ENCODE peak calls at places on chromosomes 2 and 18, in four cellular contexts. A is endothelial cell of umbilical vein, B is GM12878, G is H1. S is an unnamed sample.

GRCh38 chr18:62102221-62102620 is 84.6 kb downstream of the PIGN start:
- DNase-seq in B (no peak), G (no peak), A (no peak), S (no peak)

GRCh38 chr2:2014251-2014761 is 270.0 kb upstream of the PXDN start:
- DNase-seq in A (no peak), B (no peak), G (no peak), S (no peak)

GRCh38 chr2:221850076-221850475 is 278.0 kb upstream of the EPHA4 start:
- DNase-seq in B (no peak), G (no peak), A (no peak), S (no peak)

GRCh38 chr2:112048887-112049286 is 6.2 kb upstream of the TMEM87B start:
- DNase-seq in A (peak; percentile 84), B (no peak), G (no peak), S (peak; percentile 58)

GRCh38 chr18:76491801-76492668 is 3.0 kb downstream of the ZNF516 start:
- DNase-seq in B (no peak), G (peak; percentile 81), A (peak; percentile 41), S (no peak)

GRCh38 chr2:232860593-232861241 is 9.3 kb upstream of the SNORC start:
- DNase-seq in A (no peak), G (no peak), B (no peak), S (no peak)

GRCh38 chr2:143841935-143842334 is 678.0 kb downstream of the ZEB2 start:
- DNase-seq in G (no peak), B (no peak), A (peak; percentile 25), S (no peak)

GRCh38 chr2:205482399-205483065 is 199.8 kb upstream of the NRP2 start:
- DNase-seq in G (peak; percentile 74), B (no peak), A (no peak), S (no peak)

GRCh38 chr2:25453199-25453903 is 111.6 kb upstream of the DNMT3A start:
- DNase-seq in A (no peak), B (peak; percentile 69), G (no peak), S (no peak)

GRCh38 chr2:206798009-206798408 is 32.6 kb downstream of the FASTKD2 start:
- DNase-seq in G (no peak), A (peak; percentile 87), B (no peak), S (no peak)

GRCh38 chr18:34921811-34922385 is 119.3 kb upstream of the MAPRE2 start:
- DNase-seq in G (no peak), A (no peak), B (no peak), S (no peak)

GRCh38 chr2:234490239-234491074 is 6.4 kb downstream of the ARL4C start:
- DNase-seq in B (peak; percentile 30), G (no peak), A (no peak), S (no peak)

GRCh38 chr2:5915926-5916325 is 223.7 kb downstream of the SOX11 start:
- DNase-seq in B (no peak), G (peak; percentile 85), A (no peak), S (no peak)

GRCh38 chr2:86225581-86225980 is 26.3 kb downstream of the MRPL35 start:
- DNase-seq in B (peak; percentile 57), A (peak; percentile 76), G (no peak), S (no peak)

GRCh38 chr2:169136885-169137534 is 67.6 kb downstream of the DHRS9 start:
- DNase-seq in G (no peak), A (peak; percentile 41), B (no peak), S (no peak)

GRCh38 chr18:13386891-13387801 is 168.6 kb downstream of the LDLRAD4 start:
- DNase-seq in A (no peak), G (no peak), B (no peak), S (no peak)

GRCh38 chr2:72271766-72272615 is 124.3 kb upstream of the CYP26B1 start:
- DNase-seq in A (peak; percentile 90), G (no peak), B (no peak), S (no peak)

GRCh38 chr2:177243476-177243875 is 21.1 kb downstream of the NFE2L2 start:
- DNase-seq in A (no peak), G (no peak), B (no peak), S (no peak)

GRCh38 chr2:238848566-238848940 is 668 bp downstream of the TWIST2 start:
- DNase-seq in A (no peak), G (no peak), B (no peak), S (no peak)

GRCh38 chr2:238845583-238846480 is 2.1 kb upstream of the TWIST2 start:
- DNase-seq in G (peak; percentile 50), A (no peak), B (no peak), S (no peak)

GRCh38 chr2:238847841-238848565 is at the start of gene TWIST2:
- DNase-seq in B (no peak), A (peak; percentile 50), G (peak; percentile 74), S (no peak)

GRCh38 chr2:238847432-238847801 is 468 bp upstream of the TWIST2 start:
- DNase-seq in B (no peak), G (peak; percentile 77), A (peak; percentile 23), S (no peak)

GRCh38 chr2:238846503-238847431 is 1.1 kb upstream of the TWIST2 start:
- DNase-seq in B (no peak), A (peak; percentile 26), G (peak; percentile 76), S (no peak)
- TF ChIP-seq EZH2 in B (no peak), A (peak; percentile 68), G (peak; percentile 89), S (no peak)

GRCh38 chr18:683531-683930 is 26.1 kb downstream of the TYMS start:
- DNase-seq in B (no peak), A (no peak), G (no peak), S (no peak)

GRCh38 chr18:685438-685837 is 27.0 kb downstream of the ENOSF1 start:
- DNase-seq in A (no peak), G (no peak), B (no peak), S (no peak)

GRCh38 chr18:686339-687111 is 25.9 kb downstream of the ENOSF1 start:
- DNase-seq in A (no peak), G (peak; percentile 66), B (no peak), S (no peak)

GRCh38 chr18:692841-693240 is 19.6 kb downstream of the ENOSF1 start:
- DNase-seq in G (no peak), B (no peak), A (no peak), S (no peak)

GRCh38 chr18:688322-688721 is 24.1 kb downstream of the ENOSF1 start:
- DNase-seq in G (no peak), B (no peak), A (no peak), S (no peak)
- TF ChIP-seq POLR2AphosphoS5 in G (no peak), B (no peak), A (no peak), S (no peak)

GRCh38 chr2:238042849-238043584 is 17.8 kb upstream of the SCLY start:
- DNase-seq in A (peak; percentile 20), B (no peak), G (no peak), S (no peak)

GRCh38 chr2:238040918-238041317 is 19.9 kb upstream of the SCLY start:
- DNase-seq in B (no peak), A (no peak), G (no peak), S (no peak)

GRCh38 chr2:238039151-238039550 is 21.6 kb upstream of the SCLY start:
- DNase-seq in G (no peak), A (no peak), B (no peak), S (no peak)

GRCh38 chr2:238038203-238038602 is 22.6 kb upstream of the SCLY start:
- DNase-seq in A (no peak), B (no peak), G (no peak), S (no peak)

DNA sequence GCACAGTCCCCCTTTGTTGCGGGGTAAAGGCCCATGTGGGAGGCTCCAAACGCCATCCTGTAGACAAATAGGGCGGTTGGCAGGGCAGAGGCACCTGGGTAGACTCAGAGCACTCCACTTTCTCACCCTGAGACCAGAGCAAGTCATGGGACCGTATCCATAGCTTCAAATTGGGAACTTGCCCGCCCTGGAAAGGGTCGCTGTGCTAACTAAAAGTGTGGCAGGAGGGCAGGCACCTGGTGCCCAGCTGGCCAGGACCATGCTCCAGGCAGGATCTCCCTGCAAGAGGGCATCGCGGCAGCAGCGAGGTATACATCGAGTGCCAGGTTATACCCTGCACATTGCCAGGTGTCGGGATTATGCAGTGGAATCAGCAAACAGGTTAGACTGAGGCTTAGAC is 20.8 kb upstream of the SCLY start:
- DNase-seq in A (no peak), G (no peak), B (no peak), S (no peak)
- TF ChIP-seq EZH2 in A (no peak), G (no peak), B (no peak), S (no peak)

GRCh38 chr2:226117506-226118065 is 682.0 kb downstream of the IRS1 start:
- DNase-seq in A (no peak), B (no peak), G (no peak), S (no peak)

GRCh38 chr2:226115832-226116200 is 683.8 kb downstream of the IRS1 start:
- DNase-seq in B (no peak), A (no peak), G (no peak), S (no peak)

GRCh38 chr2:226116346-226116745 is 683.3 kb downstream of the IRS1 start:
- DNase-seq in B (no peak), G (no peak), A (no peak), S (no peak)

GRCh38 chr2:226121339-226121738 is 678.3 kb downstream of the IRS1 start:
- DNase-seq in B (no peak), A (no peak), G (no peak), S (no peak)

GRCh38 chr2:226118471-226119429 is 680.9 kb downstream of the IRS1 start:
- DNase-seq in B (no peak), A (no peak), G (no peak), S (peak; percentile 82)
- TF ChIP-seq POLR2AphosphoS5 in B (no peak), A (no peak), G (no peak), S (no peak)

S was measured in SK-N-MC.